ENCODE peak calls at places on chromosomes 11 and 22, in nine cellular contexts. S, H, C, M, Q, N, P, T and A are unnamed samples.
A peak's percentile ranks its signal among the peaks of the same experiment; 100 is the strongest.

GRCh38 chr22:48980409-48980808 is 847.3 kb downstream of the BRD1 start:
- DNase-seq in S (no peak), H (no peak), C (no peak), M (no peak), Q (no peak), N (no peak), P (no peak), T (no peak), A (no peak)

GRCh38 chr22:28247667-28248363 is 328.8 kb upstream of the PITPNB start:
- DNase-seq in S (no peak), H (no peak), C (no peak), M (no peak), Q (no peak), N (no peak), P (no peak), T (no peak), A (no peak)

GRCh38 chr11:84564180-84564866 is 1062.8 kb downstream of the DLG2 start:
- DNase-seq in S (no peak), H (peak; percentile 66), C (peak; percentile 53), M (no peak), Q (peak; percentile 32), N (peak; percentile 25), P (peak; percentile 88), T (no peak), A (peak; percentile 89)

GRCh38 chr11:94199367-94200130 is 70.9 kb downstream of the PANX1 start:
- DNase-seq in S (no peak), H (no peak), C (no peak), M (no peak), Q (no peak), N (no peak), P (no peak), T (no peak), A (no peak)

GRCh38 chr11:110982214-110982613 is 263.3 kb upstream of the POU2AF2 start:
- DNase-seq in S (no peak), H (no peak), C (no peak), M (no peak), Q (no peak), N (no peak), P (no peak), T (no peak), A (no peak)

GRCh38 chr11:45924036-45924915 is 1.8 kb downstream of the LARGE2 start:
- DNase-seq in S (peak; percentile 54), H (no peak), C (peak; percentile 42), M (no peak), Q (no peak), N (no peak), P (no peak), T (no peak), A (no peak)

GRCh38 chr11:78768947-78769346 is 194.3 kb upstream of the NARS2 start:
- DNase-seq in S (no peak), H (no peak), C (no peak), M (no peak), Q (no peak), N (no peak), P (no peak), T (no peak), A (no peak)

GRCh38 chr22:19062909-19063308 is 59.3 kb downstream of the DGCR2 start:
- DNase-seq in S (no peak), H (no peak), C (no peak), M (no peak), Q (no peak), N (no peak), P (no peak), T (no peak), A (no peak)

GRCh38 chr11:114058026-114058706 is 1.3 kb upstream of the ZBTB16 start:
- DNase-seq in S (no peak), H (no peak), C (no peak), M (peak; percentile 21), Q (no peak), N (no peak), P (no peak), T (no peak), A (peak; percentile 30)

GRCh38 chr22:30309981-30310672 is 16.6 kb downstream of the TBC1D10A start:
- DNase-seq in S (no peak), H (no peak), C (no peak), M (no peak), Q (no peak), N (no peak), P (no peak), T (peak; percentile 44), A (peak; percentile 85)

GRCh38 chr22:36453855-36454378 is 27.5 kb downstream of the TXN2 start:
- DNase-seq in S (no peak), H (no peak), C (no peak), M (no peak), Q (no peak), N (no peak), P (no peak), T (no peak), A (no peak)

GRCh38 chr11:69636512-69636866 is 4.5 kb upstream of the CCND1 start:
- DNase-seq in S (peak; percentile 89), H (peak; percentile 82), C (peak; percentile 75), M (peak; percentile 78), Q (no peak), N (no peak), P (peak; percentile 89), T (no peak), A (peak; percentile 86)

GRCh38 chr11:134120143-134120850 is 51.4 kb downstream of the JAM3 start:
- DNase-seq in S (peak; percentile 77), H (no peak), C (no peak), M (peak; percentile 39), Q (peak; percentile 85), N (no peak), P (no peak), T (no peak), A (no peak)

GRCh38 chr11:100777118-100777517 is 90.0 kb downstream of the ARHGAP42 start:
- DNase-seq in S (no peak), H (peak; percentile 91), C (no peak), M (no peak), Q (peak; percentile 86), N (no peak), P (peak; percentile 99), T (no peak), A (peak; percentile 93)

GRCh38 chr22:44389181-44389580 is 76.4 kb upstream of the SHISAL1 start:
- DNase-seq in S (no peak), H (no peak), C (no peak), M (peak; percentile 9), Q (no peak), N (no peak), P (no peak), T (no peak), A (no peak)

GRCh38 chr22:49780992-49781782 is 46.5 kb downstream of the BRD1 start:
- DNase-seq in S (no peak), H (no peak), C (no peak), M (no peak), Q (no peak), N (no peak), P (no peak), T (no peak), A (no peak)

GRCh38 chr22:39148727-39149535 is 3.5 kb downstream of the CBX7 start:
- DNase-seq in S (peak; percentile 82), H (no peak), C (peak; percentile 79), M (peak; percentile 58), Q (no peak), N (no peak), P (no peak), T (peak; percentile 85), A (peak; percentile 23)

GRCh38 chr22:33361581-33361980 is 303.4 kb upstream of the SYN3 start:
- DNase-seq in S (no peak), H (no peak), C (no peak), M (no peak), Q (peak; percentile 49), N (no peak), P (no peak), T (no peak), A (peak; percentile 72)

GRCh38 chr11:118602331-118602730 is 5.1 kb upstream of the PHLDB1 start:
- DNase-seq in S (peak; percentile 30), H (no peak), C (peak; percentile 74), M (peak; percentile 26), Q (no peak), N (no peak), P (no peak), T (no peak), A (no peak)

GRCh38 chr11:15665368-15665871 is 550.7 kb downstream of the INSC start:
- DNase-seq in S (no peak), H (peak; percentile 57), C (no peak), M (no peak), Q (peak; percentile 55), N (no peak), P (peak; percentile 49), T (no peak), A (peak; percentile 35)

GRCh38 chr11:10050561-10050960 is 243.5 kb downstream of the SBF2 start:
- DNase-seq in S (no peak), H (peak; percentile 18), C (no peak), M (no peak), Q (peak; percentile 82), N (no peak), P (peak; percentile 85), T (no peak), A (peak; percentile 14)

GRCh38 chr11:63667993-63668392 is 3.2 kb downstream of the ATL3 start:
- DNase-seq in S (no peak), H (peak; percentile 81), C (no peak), M (no peak), Q (peak; percentile 94), N (no peak), P (peak; percentile 98), T (no peak), A (peak; percentile 88)

GRCh38 chr11:75328426-75329277 is 22.8 kb downstream of the ARRB1 start:
- DNase-seq in S (peak; percentile 83), H (peak; percentile 51), C (peak; percentile 78), M (peak; percentile 63), Q (peak; percentile 66), N (no peak), P (peak; percentile 85), T (no peak), A (peak; percentile 83)

GRCh38 chr11:104658177-104658576 is 240.1 kb downstream of the CASP12 start:
- DNase-seq in S (no peak), H (no peak), C (no peak), M (no peak), Q (no peak), N (no peak), P (no peak), T (no peak), A (no peak)

GRCh38 chr11:45879803-45880685 is 5.4 kb upstream of the MAPK8IP1 start:
- DNase-seq in S (no peak), H (peak; percentile 42), C (no peak), M (no peak), Q (peak; percentile 63), N (no peak), P (peak; percentile 82), T (no peak), A (peak; percentile 42)

GRCh38 chr11:111573821-111574249 is 28.4 kb upstream of the SIK2 start:
- DNase-seq in S (no peak), H (no peak), C (no peak), M (no peak), Q (no peak), N (no peak), P (no peak), T (no peak), A (no peak)

GRCh38 chr11:94786264-94787126 is 18.3 kb downstream of the AMOTL1 start:
- DNase-seq in S (no peak), H (peak; percentile 41), C (no peak), M (no peak), Q (no peak), N (peak; percentile 26), P (peak; percentile 75), T (no peak), A (peak; percentile 49)

GRCh38 chr11:1772270-1773130 is 8.8 kb upstream of the CTSD start:
- DNase-seq in S (peak; percentile 71), H (peak; percentile 85), C (peak; percentile 80), M (no peak), Q (peak; percentile 85), N (no peak), P (peak; percentile 85), T (no peak), A (peak; percentile 93)

GRCh38 chr22:26259510-26259909 is 90.2 kb downstream of the SEZ6L start:
- DNase-seq in S (no peak), H (peak; percentile 8), C (no peak), M (no peak), Q (peak; percentile 12), N (no peak), P (peak; percentile 20), T (no peak), A (peak; percentile 23)

GRCh38 chr11:97865424-97866012 is 1155.2 kb upstream of the CNTN5 start:
- DNase-seq in S (no peak), H (no peak), C (no peak), M (no peak), Q (no peak), N (no peak), P (no peak), T (no peak), A (no peak)

GRCh38 chr11:122853971-122854446 is 15.7 kb downstream of the CRTAM start:
- DNase-seq in S (no peak), H (peak; percentile 76), C (no peak), M (no peak), Q (peak; percentile 72), N (no peak), P (peak; percentile 96), T (no peak), A (peak; percentile 82)